ENCODE peak calls at places on chromosomes 16 and 17, in eight cellular contexts. J, U, D, E, A, F, C and H are unnamed samples.

GRCh38 chr16:85227924-85228462 is 115.7 kb upstream of the CIBAR2 start:
- DNase-seq in C (no peak), D (no peak), J (no peak), F (no peak), E (no peak), A (no peak), U (peak; percentile 71), H (no peak)

GRCh38 chr16:50611332-50611934 is 63.2 kb downstream of the NKD1 start:
- DNase-seq in J (peak; percentile 6), D (no peak), A (no peak), C (no peak), F (no peak), E (no peak), U (no peak), H (no peak)

GRCh38 chr17:73800893-73801292 is 156.6 kb upstream of the SDK2 start:
- DNase-seq in F (no peak), U (no peak), D (no peak), A (no peak), J (no peak), C (no peak), E (no peak), H (no peak)

GRCh38 chr16:80852261-80852872 is 48.0 kb upstream of the CDYL2 start:
- DNase-seq in E (peak; percentile 60), F (no peak), A (no peak), D (no peak), U (no peak), C (no peak), J (peak; percentile 69), H (no peak)

GRCh38 chr16:56336711-56337110 is 88.6 kb downstream of the AMFR start:
- DNase-seq in C (no peak), J (no peak), D (no peak), F (no peak), U (peak; percentile 46), A (no peak), E (no peak), H (no peak)

GRCh38 chr17:60155815-60156214 is 6.0 kb downstream of the CA4 start:
- DNase-seq in F (no peak), A (no peak), D (no peak), E (no peak), C (no peak), J (no peak), U (no peak), H (no peak)

GRCh38 chr17:57870283-57870635 is 20.4 kb upstream of the MRPS23 start:
- DNase-seq in C (no peak), A (no peak), F (no peak), U (no peak), E (no peak), D (no peak), J (peak; percentile 29), H (no peak)

GRCh38 chr16:50474138-50474537 is 74.1 kb upstream of the NKD1 start:
- DNase-seq in A (no peak), J (no peak), F (no peak), D (no peak), C (no peak), U (no peak), E (no peak), H (no peak)

GRCh38 chr16:14372471-14372870 is 257.6 kb downstream of the PARN start:
- DNase-seq in U (no peak), C (no peak), J (no peak), A (no peak), D (no peak), E (no peak), F (no peak), H (no peak)

GRCh38 chr16:80277182-80277581 is 263.6 kb upstream of the DYNLRB2 start:
- DNase-seq in A (no peak), U (no peak), J (no peak), C (no peak), E (no peak), F (no peak), D (no peak), H (no peak)

GRCh38 chr17:6578491-6578890 is 22.1 kb upstream of the PITPNM3 start:
- DNase-seq in U (no peak), D (no peak), A (no peak), E (no peak), C (no peak), F (no peak), J (no peak), H (no peak)

GRCh38 chr17:42571435-42572225 is 4.7 kb downstream of the MLX start:
- DNase-seq in U (no peak), C (no peak), D (peak; percentile 68), F (peak; percentile 84), A (no peak), J (no peak), E (no peak), H (no peak)

GRCh38 chr17:39218906-39219305 is 6.8 kb downstream of the STAC2 start:
- DNase-seq in J (no peak), F (no peak), A (no peak), D (no peak), E (no peak), C (no peak), U (no peak), H (no peak)

GRCh38 chr17:81922566-81923301 is 4.8 kb upstream of the SIRT7 start:
- DNase-seq in E (no peak), D (no peak), F (no peak), U (peak; percentile 79), A (no peak), J (no peak), C (no peak), H (no peak)

GRCh38 chr17:83007504-83008475 is 71.6 kb upstream of the METRNL start:
- DNase-seq in D (no peak), U (no peak), E (no peak), F (no peak), C (no peak), A (no peak), J (no peak), H (no peak)

GRCh38 chr16:22813223-22813945 is 578 bp upstream of the HS3ST2 start:
- DNase-seq in E (peak; percentile 71), J (peak; percentile 6), A (no peak), C (peak; percentile 22), D (peak; percentile 67), F (peak; percentile 32), U (peak; percentile 49), H (peak; percentile 76)

GRCh38 chr17:34990921-34991365 is 10.6 kb downstream of the LIG3 start:
- DNase-seq in C (no peak), J (no peak), E (no peak), F (peak; percentile 90), A (no peak), D (no peak), U (no peak), H (no peak)

GRCh38 chr17:7354262-7354781 is 634 bp upstream of the TMEM95 start:
- DNase-seq in U (no peak), F (no peak), A (no peak), E (peak; percentile 51), D (no peak), J (peak; percentile 53), C (no peak), H (no peak)

GRCh38 chr16:31134625-31135534 is 647 bp downstream of the PRSS8 start:
- DNase-seq in F (peak; percentile 78), A (no peak), U (no peak), D (peak; percentile 88), J (peak; percentile 14), E (no peak), C (no peak), H (peak; percentile 50)
- H3K27ac ChIP-seq in F (peak overlapping the region; percentile 91), A (no peak overlapping the region), U (no peak overlapping the region), D (peak overlapping the region; percentile 81), J (no peak overlapping the region), E (no peak overlapping the region), C (no peak overlapping the region), H (no peak overlapping the region)

DNA sequence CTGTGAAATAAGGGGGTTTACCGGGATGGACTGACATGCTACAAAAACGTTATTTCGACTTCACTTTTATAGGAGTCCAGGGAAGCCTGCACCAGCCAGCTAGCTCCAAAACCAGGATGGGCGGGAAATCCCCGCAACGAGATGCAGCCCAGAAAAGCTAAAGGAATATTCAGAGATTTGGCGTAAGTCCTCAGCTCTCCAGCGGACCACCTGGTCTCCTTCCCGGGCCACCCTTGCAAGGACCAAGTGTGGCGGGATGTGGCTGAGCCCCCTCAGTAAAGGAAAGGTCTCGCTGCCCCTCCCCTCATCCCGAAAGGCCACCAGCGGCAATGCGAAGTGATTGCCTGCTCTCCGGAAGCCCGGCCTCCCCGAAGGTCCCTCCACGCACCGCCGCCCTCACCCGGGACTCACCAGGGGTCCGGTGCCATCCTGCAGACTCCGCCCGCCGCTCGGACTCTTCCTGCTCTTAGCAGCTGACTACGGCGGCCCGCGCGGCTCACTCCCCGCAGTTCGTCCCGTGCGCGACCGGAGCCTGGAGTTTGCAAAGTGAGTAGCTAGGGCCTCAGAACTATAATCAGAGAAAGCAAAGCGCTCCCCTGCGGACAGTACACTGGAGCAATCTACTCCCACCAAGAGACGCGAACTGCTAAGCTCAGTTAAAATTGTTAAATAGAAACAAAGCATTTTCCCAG is at the start of gene STX8:
- DNase-seq in A (peak; percentile 48), F (peak; percentile 92), E (peak; percentile 96), U (peak; percentile 95), J (peak; percentile 74), C (peak; percentile 87), D (peak; percentile 97), H (peak; percentile 94)
- TF ChIP-seq CTCF in A (no peak), F (no peak), E (no peak), U (no peak), J (no peak), C (peak; percentile 2), D (no peak), H (peak; percentile 12)

GRCh38 chr17:49783051-49783715 is 5.3 kb upstream of the KAT7 start:
- DNase-seq in E (peak; percentile 44), A (no peak), C (no peak), J (no peak), F (no peak), D (no peak), U (no peak), H (peak; percentile 86)

GRCh38 chr17:49788443-49789277 is at the start of gene KAT7:
- DNase-seq in C (peak; percentile 96), D (peak; percentile 99), E (peak; percentile 99), F (peak; percentile 99), J (peak; percentile 100), U (peak; percentile 100), A (peak; percentile 99), H (peak; percentile 99)

GRCh38 chr17:49789278-49789578 is 747 bp downstream of the KAT7 start:
- DNase-seq in A (no peak), U (no peak), C (no peak), D (no peak), J (no peak), E (no peak), F (no peak), H (no peak)

GRCh38 chr17:49787932-49788442 is 494 bp upstream of the KAT7 start:
- DNase-seq in A (no peak), E (no peak), U (no peak), F (no peak), C (no peak), D (no peak), J (no peak), H (peak; percentile 22)

GRCh38 chr17:49784636-49785035 is 3.8 kb upstream of the KAT7 start:
- DNase-seq in C (no peak), D (no peak), U (no peak), J (peak; percentile 25), E (no peak), A (no peak), F (no peak), H (no peak)
- H3K27ac ChIP-seq in C (peak overlapping the region; percentile 71), D (no peak overlapping the region), U (no peak overlapping the region), J (no peak overlapping the region), E (no peak overlapping the region), A (no peak overlapping the region), F (no peak overlapping the region), H (peak overlapping the region; percentile 78)

DNA sequence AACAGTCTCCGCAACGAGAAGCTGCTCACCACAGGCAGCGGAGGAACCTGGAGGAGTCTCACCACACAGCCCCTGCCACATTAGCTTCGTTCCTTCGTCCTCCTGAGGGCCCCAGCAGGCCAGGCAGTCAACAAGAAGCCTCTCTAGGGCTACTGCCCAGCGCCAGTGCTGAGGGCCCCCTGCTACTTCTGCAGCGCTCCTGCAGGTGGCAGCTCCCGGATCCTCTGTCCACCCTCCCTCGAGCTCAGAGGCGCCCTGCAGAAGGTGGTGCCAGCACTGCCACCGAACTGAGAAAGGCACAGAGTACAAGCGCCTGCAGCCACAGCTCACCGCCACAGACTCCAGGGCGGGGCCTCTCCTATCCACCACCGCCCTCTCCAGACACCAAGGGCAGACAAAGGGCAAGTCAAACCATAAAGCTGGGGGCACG is 27.3 kb downstream of the KDM8 start:
- DNase-seq in D (no peak), E (no peak), J (no peak), C (no peak), U (no peak), A (no peak), F (peak; percentile 76), H (no peak)
- TF ChIP-seq CTCF in D (peak; percentile 6), E (no peak), J (no peak), C (no peak), U (no peak), A (no peak), F (peak; percentile 27), H (no peak)